ENCODE peak calls at places on chromosomes 1 and 21, in seven cellular contexts. One of them, this sample, is unnamed.

GRCh38 chr1:204293605-204294365 is 65.9 kb downstream of the PLEKHA6 start:
- DNase-seq in stimulated activated CD4-positive, alpha-beta T cell treated with anti-CD3 and anti-CD28 coated beads, Interleukin-4, amount 100 ng/mL, for 48 hours: no peak
- DNase-seq in neural crest cell: no peak
- DNase-seq in H54: no peak
- DNase-seq in mucosa of gallbladder: no peak
- DNase-seq in kidney epithelial cell: no peak
- DNase-seq in head of caudate nucleus: no peak
- DNase-seq in this sample: no peak

GRCh38 chr1:223330462-223330861 is 33.5 kb downstream of the SUSD4 start:
- DNase-seq in stimulated activated CD4-positive, alpha-beta T cell treated with anti-CD3 and anti-CD28 coated beads, Interleukin-4, amount 100 ng/mL, for 48 hours: no peak
- DNase-seq in neural crest cell: no peak
- DNase-seq in H54: no peak
- DNase-seq in mucosa of gallbladder: no peak
- DNase-seq in kidney epithelial cell: no peak
- DNase-seq in head of caudate nucleus: no peak
- DNase-seq in this sample: no peak

GRCh38 chr1:15513192-15513591 is 10.8 kb downstream of the CASP9 start:
- DNase-seq in stimulated activated CD4-positive, alpha-beta T cell treated with anti-CD3 and anti-CD28 coated beads, Interleukin-4, amount 100 ng/mL, for 48 hours: no peak
- DNase-seq in neural crest cell: no peak
- DNase-seq in H54: no peak
- DNase-seq in mucosa of gallbladder: no peak
- DNase-seq in kidney epithelial cell: no peak
- DNase-seq in head of caudate nucleus: no peak
- DNase-seq in this sample: no peak

GRCh38 chr1:81509619-81510018 is 291.1 kb upstream of the ADGRL2 start:
- DNase-seq in stimulated activated CD4-positive, alpha-beta T cell treated with anti-CD3 and anti-CD28 coated beads, Interleukin-4, amount 100 ng/mL, for 48 hours: no peak
- DNase-seq in neural crest cell: no peak
- DNase-seq in H54: no peak
- DNase-seq in mucosa of gallbladder: peak
- DNase-seq in kidney epithelial cell: no peak
- DNase-seq in head of caudate nucleus: no peak
- DNase-seq in this sample: no peak

GRCh38 chr1:183444243-183444642 is 26.1 kb upstream of the NMNAT2 start:
- DNase-seq in stimulated activated CD4-positive, alpha-beta T cell treated with anti-CD3 and anti-CD28 coated beads, Interleukin-4, amount 100 ng/mL, for 48 hours: no peak
- DNase-seq in neural crest cell: no peak
- DNase-seq in H54: no peak
- DNase-seq in mucosa of gallbladder: no peak
- DNase-seq in kidney epithelial cell: no peak
- DNase-seq in head of caudate nucleus: no peak
- DNase-seq in this sample: no peak

GRCh38 chr1:228059536-228060457 is 22.7 kb upstream of the ARF1 start:
- DNase-seq in stimulated activated CD4-positive, alpha-beta T cell treated with anti-CD3 and anti-CD28 coated beads, Interleukin-4, amount 100 ng/mL, for 48 hours: peak
- DNase-seq in neural crest cell: peak
- DNase-seq in H54: no peak
- DNase-seq in mucosa of gallbladder: peak
- DNase-seq in kidney epithelial cell: no peak
- DNase-seq in head of caudate nucleus: no peak
- DNase-seq in this sample: no peak

GRCh38 chr1:175095069-175095468 is 27.4 kb downstream of the TNN start:
- DNase-seq in stimulated activated CD4-positive, alpha-beta T cell treated with anti-CD3 and anti-CD28 coated beads, Interleukin-4, amount 100 ng/mL, for 48 hours: no peak
- DNase-seq in neural crest cell: no peak
- DNase-seq in H54: no peak
- DNase-seq in mucosa of gallbladder: no peak
- DNase-seq in kidney epithelial cell: no peak
- DNase-seq in head of caudate nucleus: no peak
- DNase-seq in this sample: no peak

GRCh38 chr1:39102537-39103320 is 76.6 kb downstream of the NDUFS5 start:
- DNase-seq in stimulated activated CD4-positive, alpha-beta T cell treated with anti-CD3 and anti-CD28 coated beads, Interleukin-4, amount 100 ng/mL, for 48 hours: no peak
- DNase-seq in neural crest cell: peak
- DNase-seq in H54: peak
- DNase-seq in mucosa of gallbladder: peak
- DNase-seq in kidney epithelial cell: no peak
- DNase-seq in head of caudate nucleus: no peak
- DNase-seq in this sample: peak

GRCh38 chr1:114002492-114003290 is 23.4 kb downstream of the OLFML3 start:
- DNase-seq in stimulated activated CD4-positive, alpha-beta T cell treated with anti-CD3 and anti-CD28 coated beads, Interleukin-4, amount 100 ng/mL, for 48 hours: no peak
- DNase-seq in neural crest cell: no peak
- DNase-seq in H54: no peak
- DNase-seq in mucosa of gallbladder: no peak
- DNase-seq in kidney epithelial cell: no peak
- DNase-seq in head of caudate nucleus: no peak
- DNase-seq in this sample: no peak

GRCh38 chr21:45302082-45303061 is 14.7 kb upstream of the POFUT2 start:
- DNase-seq in stimulated activated CD4-positive, alpha-beta T cell treated with anti-CD3 and anti-CD28 coated beads, Interleukin-4, amount 100 ng/mL, for 48 hours: peak
- DNase-seq in neural crest cell: no peak
- DNase-seq in H54: no peak
- DNase-seq in mucosa of gallbladder: peak
- DNase-seq in kidney epithelial cell: no peak
- DNase-seq in head of caudate nucleus: no peak
- DNase-seq in this sample: no peak

GRCh38 chr1:25997759-25998074 is at the start of gene PAFAH2:
- DNase-seq in stimulated activated CD4-positive, alpha-beta T cell treated with anti-CD3 and anti-CD28 coated beads, Interleukin-4, amount 100 ng/mL, for 48 hours: no peak
- DNase-seq in neural crest cell: no peak
- DNase-seq in H54: no peak
- DNase-seq in mucosa of gallbladder: no peak
- DNase-seq in kidney epithelial cell: no peak
- DNase-seq in head of caudate nucleus: no peak
- DNase-seq in this sample: no peak

This sample was measured in GM12892.